ENCODE peak calls at places on chromosomes 7 and 10, in six cellular contexts. G is GM12878, I is GM12891, K is HepG2, V is K562, U is H1. Y is an unnamed sample.

GRCh38 chr10:16904619-16905018 is 87.4 kb upstream of the RSU1 start:
- DNase-seq in G (no peak), I (no peak), K (no peak), V (peak), U (no peak), Y (no peak)

GRCh38 chr7:129134356-129134972 is 10.0 kb upstream of the TSPAN33 start:
- DNase-seq in G (no peak), I (no peak), K (no peak), V (no peak), U (no peak), Y (no peak)

GRCh38 chr10:34994565-34995142 is 95.5 kb downstream of the CUL2 start:
- DNase-seq in G (peak), I (peak), K (peak), V (peak), U (peak), Y (peak)

GRCh38 chr10:24383681-24384106 is 174.8 kb downstream of the KIAA1217 start:
- DNase-seq in G (peak), I (peak), K (peak), V (peak), U (peak), Y (peak)

GRCh38 chr10:51860257-51860656 is 160.9 kb upstream of the CSTF2T start:
- DNase-seq in G (no peak), I (no peak), K (no peak), V (no peak), U (no peak), Y (no peak)

GRCh38 chr10:110786172-110786571 is 85.6 kb upstream of the PDCD4 start:
- DNase-seq in G (no peak), I (no peak), K (no peak), V (no peak), U (no peak), Y (no peak)

GRCh38 chr10:46273506-46274477 is 13.0 kb upstream of the ANTXRL start:
- DNase-seq in G (no peak), I (no peak), K (peak), V (peak), U (no peak), Y (no peak)

GRCh38 chr10:78298835-78299234 is 265.2 kb downstream of the RPS24 start:
- DNase-seq in G (no peak), I (no peak), K (no peak), V (no peak), U (no peak), Y (no peak)

GRCh38 chr10:22625511-22626288 is 88.7 kb downstream of the PIP4K2A start:
- DNase-seq in G (no peak), I (no peak), K (peak), V (no peak), U (no peak), Y (no peak)

GRCh38 chr10:106819490-106819889 is 345.0 kb downstream of the SORCS1 start:
- DNase-seq in G (no peak), I (no peak), K (no peak), V (peak), U (no peak), Y (no peak)
- TF ChIP-seq POLR2AphosphoS5 in G (no peak), I (no peak), K (no peak), V (no peak), U (no peak), Y (no peak)

GRCh38 chr10:72260588-72261322 is 13.0 kb upstream of the DDIT4 start:
- DNase-seq in G (peak), I (peak), K (peak), V (peak), U (peak), Y (peak)
- TF ChIP-seq POLR2A in G (peak), I (no peak), K (peak), V (peak), U (peak), Y (peak)

GRCh38 chr10:99777918-99778716 is 4.3 kb upstream of the ABCC2 start:
- DNase-seq in G (no peak), I (no peak), K (peak), V (peak), U (no peak), Y (no peak)
- TF ChIP-seq TAF1 in G (no peak), I (no peak), K (no peak), V (no peak), U (no peak), Y (no peak)

DNA sequence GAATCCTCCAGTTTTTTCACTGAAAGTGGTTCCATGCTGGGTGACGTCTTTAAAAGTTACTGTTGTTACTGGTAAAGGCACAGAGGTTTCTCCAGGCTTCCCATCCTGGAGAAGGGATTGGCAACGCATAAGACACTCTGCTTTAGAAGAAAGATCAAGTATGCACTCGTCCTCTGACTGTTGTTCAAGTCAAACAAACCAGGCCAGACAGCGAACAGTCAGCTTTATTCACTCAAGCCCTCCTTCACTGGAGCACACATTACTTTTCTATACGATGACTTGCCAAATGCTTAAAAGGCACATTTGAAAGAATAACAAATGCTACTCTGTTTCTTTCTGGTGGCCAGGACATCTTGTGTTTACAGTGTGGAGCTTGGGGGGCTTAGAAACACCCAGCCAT is 33.1 kb upstream of the FGFR2 start:
- DNase-seq in G (no peak), I (no peak), K (no peak), V (no peak), U (no peak), Y (no peak)
- TF ChIP-seq POLR2AphosphoS5 in G (no peak), I (no peak), K (no peak), V (no peak), U (no peak), Y (no peak)

DNA sequence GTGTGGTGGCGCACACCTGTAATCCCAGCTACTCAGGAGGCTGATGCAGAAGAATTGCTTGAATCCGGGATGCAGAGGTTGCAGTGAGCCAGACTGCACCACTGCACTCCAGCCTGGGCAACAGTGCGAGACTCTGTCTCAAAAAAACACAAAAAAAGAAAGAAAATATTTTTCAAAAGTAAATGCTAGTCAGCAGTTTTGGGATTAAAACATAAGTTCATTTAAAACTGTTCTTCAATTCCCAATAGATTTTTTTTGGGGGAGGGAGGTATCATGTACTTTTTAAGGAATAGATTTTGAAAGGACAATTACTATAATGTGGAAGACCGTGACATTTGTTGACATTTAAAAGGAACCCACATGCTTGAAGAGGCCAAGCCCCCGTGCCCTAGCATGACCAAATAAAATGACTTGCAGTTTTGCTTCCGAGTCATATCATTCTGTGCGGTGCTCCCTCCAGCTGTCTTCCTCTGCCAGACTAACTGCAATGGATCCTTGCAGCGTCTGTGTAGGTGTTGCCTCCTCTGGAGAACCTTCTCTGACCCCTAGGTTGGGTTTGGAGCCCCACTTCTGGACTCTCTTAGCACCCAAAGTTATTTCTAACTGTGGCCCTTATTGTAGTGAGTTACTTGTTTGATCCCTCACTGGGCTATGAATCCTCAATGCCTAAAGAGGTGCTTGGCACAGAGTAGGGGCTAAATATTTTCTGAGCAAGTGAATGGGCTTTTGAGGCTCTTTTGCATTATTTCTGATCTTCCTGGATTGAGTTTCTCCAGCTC is 17.4 kb upstream of the HPS1 start:
- DNase-seq in G (no peak), I (no peak), K (no peak), V (peak), U (no peak), Y (no peak)
- TF ChIP-seq POLR2A in G (no peak), I (no peak), K (no peak), V (no peak), U (no peak), Y (no peak)

GRCh38 chr10:106338486-106338885 is 826.0 kb downstream of the SORCS1 start:
- DNase-seq in G (no peak), I (no peak), K (no peak), V (no peak), U (no peak), Y (no peak)
- TF ChIP-seq TAF1 in G (no peak), I (no peak), K (no peak), V (no peak), U (no peak), Y (no peak)